ENCODE peak calls at places on chromosomes 2 and 18, in four cellular contexts. O is K562, Z is HepG2, B is GM12878. P is an unnamed sample.

GRCh38 chr2:26245810-26246209 is 1.1 kb downstream of the HADHB start:
- DNase-seq in O (no peak), Z (peak), B (peak), P (no peak)

GRCh38 chr2:29009711-29010677 is 28.9 kb downstream of the TOGARAM2 start:
- DNase-seq in O (no peak), B (no peak), Z (no peak), P (no peak)

GRCh38 chr2:237867465-237867864 is 8.0 kb downstream of the RAMP1 start:
- DNase-seq in B (no peak), Z (no peak), O (no peak), P (no peak)

GRCh38 chr2:156890498-156891148 is 366.9 kb upstream of the GALNT5 start:
- DNase-seq in B (no peak), O (no peak), Z (no peak), P (no peak)

GRCh38 chr18:11761553-11761952 is 72.5 kb downstream of the GNAL start:
- DNase-seq in B (no peak), O (no peak), Z (peak), P (peak)

GRCh38 chr2:42298132-42298531 is 62.9 kb downstream of the COX7A2L start:
- DNase-seq in O (no peak), Z (no peak), B (no peak), P (no peak)

GRCh38 chr2:177467646-177468045 is 75.1 kb downstream of the AGPS start:
- DNase-seq in B (no peak), Z (no peak), O (no peak), P (no peak)

GRCh38 chr2:115574667-115575066 is 1132.2 kb downstream of the DPP10 start:
- DNase-seq in B (no peak), Z (no peak), O (no peak), P (no peak)

GRCh38 chr2:215914777-215915165 is 98.6 kb downstream of the MREG start:
- DNase-seq in O (no peak), Z (no peak), B (no peak), P (no peak)

GRCh38 chr18:44851806-44852205 is 171.1 kb downstream of the SETBP1 start:
- DNase-seq in Z (no peak), B (no peak), O (no peak), P (no peak)

GRCh38 chr2:174590928-174591648 is 6.5 kb downstream of the WIPF1 start:
- DNase-seq in O (no peak), Z (no peak), B (no peak), P (no peak)

GRCh38 chr2:119678021-119678656 is 862 bp upstream of the TMEM177 start:
- DNase-seq in Z (peak), B (no peak), O (no peak), P (no peak)

GRCh38 chr2:203600286-203600685 is 65.2 kb upstream of the RAPH1 start:
- DNase-seq in B (no peak), Z (no peak), O (no peak), P (no peak)

GRCh38 chr18:29172151-29173015 is 995.5 kb upstream of the CDH2 start:
- DNase-seq in B (no peak), O (no peak), Z (no peak), P (no peak)

GRCh38 chr2:234033174-234033573 is 17.3 kb upstream of the SPP2 start:
- DNase-seq in Z (no peak), O (no peak), B (no peak), P (no peak)

GRCh38 chr18:66136039-66136438 is 385.2 kb downstream of the CDH7 start:
- DNase-seq in O (no peak), Z (no peak), B (no peak), P (no peak)

GRCh38 chr18:38966846-38967245 is 1401.2 kb upstream of the CELF4 start:
- DNase-seq in B (no peak), Z (no peak), O (no peak), P (no peak)

GRCh38 chr2:10265328-10266132 is 37.2 kb upstream of the HPCAL1 start:
- DNase-seq in O (no peak), Z (no peak), B (no peak), P (no peak)

GRCh38 chr2:218370410-218371063 is 11.5 kb upstream of the SLC11A1 start:
- DNase-seq in Z (peak), O (no peak), B (no peak), P (no peak)

GRCh38 chr2:15636972-15637785 is 45.5 kb downstream of the DDX1 start:
- DNase-seq in B (no peak), O (peak), Z (peak), P (peak)

GRCh38 chr2:97900806-97901205 is 94.9 kb downstream of the TMEM131 start:
- DNase-seq in O (no peak), Z (no peak), B (no peak), P (no peak)

GRCh38 chr2:36371963-36372391 is 16.4 kb downstream of the CRIM1 start:
- DNase-seq in Z (peak), B (no peak), O (no peak), P (no peak)

GRCh38 chr2:175742367-175742766 is 259.7 kb downstream of the LNPK start:
- DNase-seq in B (no peak), O (no peak), Z (no peak), P (no peak)

GRCh38 chr2:178125862-178126261 is 13.6 kb downstream of the RBM45 start:
- DNase-seq in Z (no peak), O (no peak), B (no peak), P (no peak)

GRCh38 chr2:152028182-152028862 is 70.5 kb downstream of the CACNB4 start:
- DNase-seq in Z (no peak), B (no peak), O (no peak), P (no peak)

GRCh38 chr2:102337481-102338386 is 17.9 kb upstream of the IL18R1 start:
- DNase-seq in O (peak), Z (no peak), B (no peak), P (no peak)

GRCh38 chr2:148238561-148238960 is 217.7 kb downstream of the MBD5 start:
- DNase-seq in O (no peak), Z (no peak), B (no peak), P (no peak)
- TF ChIP-seq TARDBP in O (no peak), Z (no peak), B (no peak), P (no peak)

GRCh38 chr18:31444142-31444541 is 3.4 kb upstream of the DSG3 start:
- DNase-seq in Z (no peak), O (no peak), B (no peak), P (no peak)

GRCh38 chr18:31436825-31437224 is 10.7 kb upstream of the DSG3 start:
- DNase-seq in B (no peak), O (no peak), Z (peak), P (no peak)

GRCh38 chr18:31439807-31440325 is 7.7 kb upstream of the DSG3 start:
- DNase-seq in Z (no peak), B (no peak), O (no peak), P (no peak)

GRCh38 chr18:31438402-31438801 is 9.1 kb upstream of the DSG3 start:
- DNase-seq in Z (no peak), O (no peak), B (no peak), P (no peak)

GRCh38 chr18:31440787-31441186 is 6.8 kb upstream of the DSG3 start:
- DNase-seq in B (no peak), O (no peak), Z (no peak), P (no peak)
- TF ChIP-seq TARDBP in B (no peak), O (no peak), Z (no peak), P (no peak)

GRCh38 chr18:49758263-49758610 is 55.1 kb downstream of the ACAA2 start:
- DNase-seq in B (no peak), O (no peak), Z (no peak), P (no peak)

GRCh38 chr18:49763590-49763989 is 49.7 kb downstream of the ACAA2 start:
- DNase-seq in Z (no peak), B (no peak), O (no peak), P (no peak)

GRCh38 chr18:49762191-49763077 is 50.9 kb downstream of the ACAA2 start:
- DNase-seq in B (no peak), O (no peak), Z (no peak), P (no peak)

GRCh38 chr18:49764032-49764431 is 49.3 kb downstream of the ACAA2 start:
- DNase-seq in B (no peak), O (no peak), Z (no peak), P (no peak)

DNA sequence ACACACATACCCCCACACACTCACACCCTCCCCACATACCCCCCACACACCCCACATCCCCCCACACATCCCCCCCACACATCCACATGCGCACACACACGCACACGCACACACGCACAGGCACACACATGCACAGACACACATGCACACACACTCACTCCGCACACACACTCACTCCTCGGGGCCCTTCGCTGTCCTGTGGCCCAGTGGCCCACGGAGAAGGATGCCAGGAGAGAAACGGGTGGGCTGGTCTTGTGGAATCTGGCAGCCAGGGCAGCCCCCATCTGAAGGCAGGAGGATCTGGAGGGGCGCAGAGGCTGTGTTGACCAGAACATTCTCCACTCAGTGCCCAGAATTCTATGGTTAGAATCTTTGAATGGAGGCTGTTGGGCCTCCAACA is 51.6 kb downstream of the ACAA2 start:
- DNase-seq in Z (no peak), B (no peak), O (no peak), P (no peak)
- TF ChIP-seq TARDBP in Z (no peak), B (no peak), O (no peak), P (no peak)

GRCh38 chr2:206814486-206814885 is 49.1 kb downstream of the FASTKD2 start:
- DNase-seq in Z (no peak), O (no peak), B (no peak), P (no peak)
- TF ChIP-seq TARDBP in Z (no peak), O (no peak), B (no peak), P (no peak)

DNA sequence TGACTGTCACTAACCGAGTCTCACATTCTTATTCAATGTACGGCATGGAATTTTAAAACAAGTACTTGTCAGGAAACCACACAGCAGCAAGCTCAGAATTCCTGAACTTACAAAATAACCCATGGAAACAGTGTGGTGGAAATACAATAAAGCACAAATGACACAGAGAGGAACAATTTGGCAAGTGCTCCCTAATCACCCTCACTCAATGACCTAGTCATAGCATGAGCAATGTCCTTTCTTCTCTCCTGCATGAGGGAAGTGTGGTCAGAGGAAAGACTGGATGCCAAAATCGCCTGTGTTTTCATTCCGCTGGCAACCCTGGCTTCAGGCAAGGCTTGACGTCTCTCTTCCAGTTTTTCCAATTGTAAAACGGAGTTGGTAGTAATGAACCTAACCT is 153.9 kb downstream of the SATB2 start:
- DNase-seq in O (no peak), Z (no peak), B (no peak), P (no peak)
- TF ChIP-seq TARDBP in O (no peak), Z (no peak), B (no peak), P (no peak)

DNA sequence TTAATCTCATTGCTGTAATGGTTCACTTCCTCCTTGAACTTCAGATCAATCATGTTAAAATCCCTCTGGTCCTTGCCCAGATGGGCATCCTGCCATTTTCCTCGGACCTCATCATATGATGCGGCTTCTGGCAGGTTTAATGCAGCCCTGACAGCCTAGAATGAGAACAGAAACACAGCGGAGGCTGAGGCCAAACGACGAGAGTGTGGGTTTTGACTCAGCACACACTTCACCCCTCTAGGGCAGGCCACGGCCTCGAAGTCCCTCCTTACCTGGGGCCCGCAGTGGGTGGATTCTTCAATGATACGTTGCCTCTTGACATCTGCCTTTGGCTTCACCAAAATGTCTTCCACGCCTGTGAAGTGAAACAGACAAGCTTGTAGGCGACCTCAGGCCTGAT is 56.8 kb downstream of the POLR1A start:
- DNase-seq in O (no peak), B (no peak), Z (no peak), P (no peak)
- TF ChIP-seq TARDBP in O (no peak), B (no peak), Z (no peak), P (no peak)

GRCh38 chr2:18614042-18614441 is 24.7 kb upstream of the NT5C1B start:
- DNase-seq in O (no peak), B (no peak), Z (no peak), P (no peak)
- TF ChIP-seq TARDBP in O (no peak), B (no peak), Z (no peak), P (no peak)

GRCh38 chr18:10560457-10561045 is 34.7 kb downstream of the NAPG start:
- DNase-seq in Z (peak), O (peak), B (peak), P (peak)
- TF ChIP-seq TARDBP in Z (no peak), O (no peak), B (no peak), P (no peak)

P was measured in HEK293T.